ENCODE peak calls at places on chromosomes 13 and 19, in seven cellular contexts. V, A, D, S, Z, G and E are unnamed samples.

GRCh38 chr13:74931698-74932433 is 550.1 kb downstream of the TBC1D4 start:
- DNase-seq in D (no peak), G (no peak), S (no peak), Z (no peak), V (no peak), A (no peak), E (no peak)

GRCh38 chr19:5718579-5719273 is 1.2 kb downstream of the LONP1 start:
- DNase-seq in Z (no peak), S (peak; percentile 57), G (peak; percentile 76), D (no peak), A (no peak), V (no peak), E (peak; percentile 72)

GRCh38 chr19:53463263-53463662 is 4.3 kb upstream of the ZNF813 start:
- DNase-seq in V (no peak), Z (peak; percentile 5), D (no peak), S (no peak), A (peak; percentile 73), G (peak; percentile 5), E (peak; percentile 31)

GRCh38 chr19:42048992-42049391 is 21.0 kb downstream of the GRIK5 start:
- DNase-seq in S (no peak), D (no peak), Z (no peak), V (no peak), A (no peak), G (no peak), E (no peak)

GRCh38 chr13:28333204-28333900 is 161.6 kb downstream of the FLT1 start:
- DNase-seq in S (no peak), D (no peak), A (no peak), V (no peak), Z (no peak), G (no peak), E (no peak)

GRCh38 chr19:38142176-38143035 is 81.6 kb downstream of the DPF1 start:
- DNase-seq in S (peak; percentile 27), A (peak; percentile 73), D (peak; percentile 8), Z (peak; percentile 65), V (peak; percentile 79), G (peak; percentile 79), E (peak; percentile 63)

GRCh38 chr13:52743988-52744387 is 4.4 kb upstream of the CNMD start:
- DNase-seq in G (no peak), A (no peak), Z (no peak), V (no peak), D (no peak), S (no peak), E (no peak)

GRCh38 chr13:103282571-103283450 is 216.6 kb upstream of the SLC10A2 start:
- DNase-seq in A (no peak), S (no peak), V (peak; percentile 63), Z (no peak), G (no peak), D (no peak), E (no peak)

GRCh38 chr13:109945206-109945960 is 159.0 kb upstream of the IRS2 start:
- DNase-seq in V (peak; percentile 57), Z (no peak), A (no peak), G (peak; percentile 74), D (no peak), S (no peak), E (no peak)

GRCh38 chr19:18254546-18255500 is 19.4 kb downstream of the IQCN start:
- DNase-seq in S (no peak), A (no peak), V (no peak), Z (peak; percentile 60), D (no peak), G (no peak), E (peak; percentile 82)

GRCh38 chr19:30008169-30008568 is 66.1 kb downstream of the URI1 start:
- DNase-seq in Z (no peak), A (no peak), S (no peak), G (no peak), D (no peak), V (no peak), E (no peak)

GRCh38 chr13:114146629-114147028 is 14.2 kb upstream of the RASA3 start:
- DNase-seq in A (no peak), V (no peak), Z (no peak), S (no peak), G (no peak), D (no peak), E (no peak)

GRCh38 chr13:81171065-81171647 is 830.2 kb upstream of the SPRY2 start:
- DNase-seq in Z (no peak), V (no peak), D (no peak), A (no peak), S (no peak), G (no peak), E (peak; percentile 18)

GRCh38 chr13:111212517-111212873 is 97.4 kb downstream of the ARHGEF7 start:
- DNase-seq in A (no peak), Z (no peak), D (no peak), G (no peak), V (no peak), S (no peak), E (no peak)

GRCh38 chr19:8302734-8303133 is 5.4 kb downstream of the CD320 start:
- DNase-seq in Z (no peak), V (no peak), A (no peak), S (no peak), G (no peak), D (no peak), E (no peak)

GRCh38 chr19:49391581-49392399 is 3.7 kb downstream of the KASH5 start:
- DNase-seq in A (peak; percentile 81), V (peak; percentile 90), D (peak; percentile 68), Z (peak; percentile 77), G (peak; percentile 80), S (peak; percentile 76), E (peak; percentile 90)

GRCh38 chr13:113974304-113975281 is 717 bp upstream of the C13orf46 start:
- DNase-seq in Z (no peak), D (no peak), G (no peak), S (no peak), V (no peak), A (peak; percentile 12), E (no peak)

GRCh38 chr19:18933297-18933696 is 7.7 kb downstream of the HOMER3 start:
- DNase-seq in D (no peak), V (no peak), G (no peak), A (no peak), Z (no peak), S (no peak), E (no peak)

GRCh38 chr19:51339687-51340656 is 2.0 kb downstream of the VSIG10L start:
- DNase-seq in A (peak; percentile 98), Z (peak; percentile 95), S (peak; percentile 97), G (peak; percentile 98), D (peak; percentile 87), V (peak; percentile 76), E (peak; percentile 87)

GRCh38 chr19:58002384-58003152 is at the start of gene ZNF606:
- DNase-seq in Z (peak; percentile 91), A (peak; percentile 93), D (peak; percentile 75), V (peak; percentile 90), S (peak; percentile 69), G (peak; percentile 93), E (peak; percentile 81)